ENCODE peak calls at places on chromosomes 16 and 17, in seven cellular contexts. V, B, M, N, J, X and H are unnamed samples.

GRCh38 chr16:83963277-83964119 is 4.5 kb upstream of the NECAB2 start:
- DNase-seq in V (peak; percentile 47), B (no peak), M (no peak), N (no peak), J (no peak), X (no peak), H (no peak)

GRCh38 chr17:63419949-63420867 is 25.9 kb downstream of the CYB561 start:
- DNase-seq in V (no peak), B (no peak), M (no peak), N (no peak), J (no peak), X (no peak), H (no peak)

GRCh38 chr17:79740413-79740812 is 9.7 kb downstream of the ENPP7 start:
- DNase-seq in V (no peak), B (no peak), M (no peak), N (no peak), J (peak; percentile 19), X (no peak), H (no peak)

GRCh38 chr17:48023408-48024148 is 14.0 kb downstream of the COPZ2 start:
- DNase-seq in V (peak; percentile 98), B (peak; percentile 74), M (peak; percentile 90), N (peak; percentile 49), J (peak; percentile 65), X (peak; percentile 79), H (no peak)

GRCh38 chr16:56450275-56450889 is 750 bp downstream of the NUDT21 start:
- DNase-seq in V (no peak), B (no peak), M (no peak), N (peak; percentile 15), J (peak; percentile 9), X (peak; percentile 37), H (no peak)

GRCh38 chr16:81094771-81095251 is 1.4 kb downstream of the GCSH start:
- DNase-seq in V (no peak), B (no peak), M (peak; percentile 52), N (peak; percentile 18), J (peak; percentile 30), X (no peak), H (peak; percentile 18)

GRCh38 chr17:55433629-55434422 is 12.2 kb upstream of the MMD start:
- DNase-seq in V (no peak), B (no peak), M (no peak), N (peak; percentile 97), J (peak; percentile 87), X (peak; percentile 86), H (peak; percentile 39)

GRCh38 chr16:19599968-19600716 is 44.6 kb downstream of the VPS35L start:
- DNase-seq in V (no peak), B (no peak), M (no peak), N (no peak), J (no peak), X (no peak), H (no peak)

GRCh38 chr16:89655062-89655643 is 2.4 kb downstream of the CHMP1A start:
- DNase-seq in V (peak; percentile 59), B (no peak), M (no peak), N (no peak), J (no peak), X (no peak), H (no peak)

GRCh38 chr17:72119280-72119962 is 1.4 kb upstream of the SOX9 start:
- DNase-seq in V (no peak), B (no peak), M (no peak), N (no peak), J (no peak), X (no peak), H (no peak)

GRCh38 chr17:72118588-72119279 is 2.1 kb upstream of the SOX9 start:
- DNase-seq in V (no peak), B (peak; percentile 83), M (peak; percentile 72), N (peak; percentile 81), J (peak; percentile 84), X (peak; percentile 61), H (peak; percentile 70)

GRCh38 chr17:72116692-72117469 is 3.9 kb upstream of the SOX9 start:
- DNase-seq in V (no peak), B (peak; percentile 43), M (no peak), N (no peak), J (peak; percentile 64), X (no peak), H (no peak)

GRCh38 chr17:72117470-72117747 is 3.4 kb upstream of the SOX9 start:
- DNase-seq in V (no peak), B (no peak), M (no peak), N (no peak), J (no peak), X (no peak), H (no peak)

DNA sequence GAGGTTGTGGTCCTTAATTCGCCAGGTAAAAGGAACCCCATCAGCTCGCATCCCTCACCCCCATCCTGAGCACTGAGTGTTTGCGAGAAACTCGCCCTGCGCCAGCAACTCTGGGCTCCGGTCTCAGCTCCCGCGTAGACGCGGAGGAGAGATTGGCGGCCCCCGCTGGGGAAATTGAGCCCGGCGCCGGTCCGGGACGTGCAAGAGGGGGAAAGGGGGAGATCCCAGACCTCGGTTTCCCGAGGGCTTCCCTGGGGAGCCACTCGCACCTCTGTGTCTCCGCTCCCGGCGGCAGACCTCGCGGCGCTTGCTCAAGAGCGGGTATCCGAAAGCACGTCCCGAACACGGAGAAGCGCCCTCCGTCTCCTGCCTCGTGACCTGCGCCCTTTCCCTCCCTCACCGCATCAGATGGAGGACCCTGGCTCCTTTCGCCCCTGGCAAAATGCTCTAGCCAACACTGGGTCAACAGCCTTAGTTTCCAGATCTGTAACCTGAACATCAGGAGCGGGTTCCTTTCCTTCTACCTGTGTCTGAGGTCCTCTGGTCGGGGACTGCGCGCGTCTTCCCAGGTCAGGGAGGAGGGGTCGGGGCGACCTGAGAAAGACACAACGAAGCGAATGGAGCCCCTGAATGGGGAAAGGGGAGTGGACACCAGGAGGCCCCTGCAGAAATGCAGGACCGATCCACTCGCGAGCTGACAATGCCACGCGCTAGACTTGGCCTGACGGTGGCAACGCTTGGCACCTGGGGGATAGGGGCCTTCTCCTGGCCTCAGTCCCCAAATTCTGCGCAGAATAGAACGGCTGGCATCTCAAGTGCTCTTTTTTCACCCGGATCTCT is 2.9 kb upstream of the SOX9 start:
- DNase-seq in V (no peak), B (peak; percentile 45), M (no peak), N (no peak), J (no peak), X (no peak), H (no peak)
- TF ChIP-seq CTCF in V (no peak), B (no peak), M (no peak), N (no peak), J (no peak), X (no peak), H (no peak)

GRCh38 chr17:59863607-59864006 is 29.1 kb downstream of the TUBD1 start:
- DNase-seq in V (no peak), B (no peak), M (no peak), N (peak; percentile 45), J (no peak), X (no peak), H (no peak)

GRCh38 chr17:59856859-59857794 is 35.6 kb downstream of the TUBD1 start:
- DNase-seq in V (no peak), B (no peak), M (no peak), N (no peak), J (no peak), X (no peak), H (no peak)

GRCh38 chr17:59858167-59858790 is 34.5 kb downstream of the TUBD1 start:
- DNase-seq in V (no peak), B (no peak), M (no peak), N (no peak), J (no peak), X (no peak), H (no peak)

DNA sequence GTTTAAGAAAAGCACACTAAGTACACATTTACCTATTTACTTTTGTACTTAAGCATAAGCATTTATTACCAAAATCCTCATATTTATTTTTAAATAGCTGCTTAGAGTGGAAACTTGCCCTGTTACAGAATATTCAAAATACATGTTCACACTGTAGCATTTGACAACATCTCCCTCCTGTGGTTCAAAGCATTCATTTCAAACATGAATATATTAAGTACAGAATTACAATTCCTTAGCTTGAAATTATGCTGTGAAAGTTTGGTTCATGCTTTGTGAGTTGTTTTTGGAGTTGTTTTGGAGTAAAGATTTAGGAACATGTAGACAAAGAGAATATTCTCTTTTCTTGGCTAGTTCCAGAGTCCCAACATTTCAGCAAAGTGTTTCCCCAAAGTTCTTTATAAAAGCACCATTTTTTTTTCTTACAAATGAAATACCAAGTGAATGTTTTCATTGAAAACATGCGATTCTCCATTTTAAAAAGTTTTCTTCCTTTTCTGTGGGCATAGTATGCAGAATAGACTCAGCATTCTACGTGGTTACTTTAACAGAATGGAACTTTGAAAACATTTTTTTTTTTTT is 33.2 kb downstream of the TUBD1 start:
- DNase-seq in V (no peak), B (no peak), M (no peak), N (peak; percentile 84), J (peak; percentile 54), X (no peak), H (no peak)
- TF ChIP-seq CTCF in V (peak; percentile 95), B (peak; percentile 61), M (peak; percentile 59), N (peak; percentile 52), J (peak; percentile 59), X (peak; percentile 74), H (peak; percentile 59)

DNA sequence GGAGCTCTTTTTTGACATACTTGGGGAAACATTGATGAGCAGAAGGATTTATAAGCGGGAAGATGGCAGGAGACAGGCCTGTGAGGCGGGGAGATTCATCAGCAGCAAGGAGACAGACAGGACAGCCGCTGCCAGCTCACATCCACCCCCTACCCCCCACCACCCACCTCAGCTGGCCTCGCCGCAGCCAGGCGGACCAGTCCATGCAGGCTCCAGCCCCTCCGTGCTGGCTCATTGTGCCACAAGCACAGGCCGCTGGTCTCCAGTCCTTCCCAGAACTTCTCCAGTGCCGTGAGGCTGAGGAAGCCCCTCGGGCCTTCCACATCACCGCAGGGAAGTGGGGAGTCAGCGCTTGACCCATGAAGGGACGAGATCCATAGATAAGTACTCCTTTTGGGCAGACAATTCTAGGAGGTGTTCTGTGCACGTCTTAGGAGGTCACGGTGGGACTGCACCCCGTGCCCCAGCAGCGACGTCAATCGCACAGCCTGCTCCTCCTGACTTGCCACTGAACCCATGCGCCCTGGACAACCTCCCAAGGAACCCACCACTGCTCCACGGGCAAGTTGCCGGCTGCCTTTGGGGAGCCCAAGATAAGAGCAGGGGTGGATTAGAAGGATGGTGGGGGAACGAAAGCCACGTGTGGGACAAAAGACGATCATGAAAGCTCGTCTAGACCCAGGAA is 323.6 kb downstream of the C16orf95 start:
- DNase-seq in V (no peak), B (no peak), M (no peak), N (no peak), J (no peak), X (no peak), H (no peak)
- TF ChIP-seq CTCF in V (no peak), B (no peak), M (no peak), N (no peak), J (no peak), X (no peak), H (no peak)

GRCh38 chr17:78512976-78513375 is 64.2 kb downstream of the DNAH17 start:
- DNase-seq in V (no peak), B (no peak), M (no peak), N (no peak), J (no peak), X (no peak), H (no peak)

GRCh38 chr17:78515480-78515879 is 61.7 kb downstream of the DNAH17 start:
- DNase-seq in V (no peak), B (no peak), M (no peak), N (no peak), J (no peak), X (no peak), H (no peak)

GRCh38 chr17:78522031-78522809 is 55.0 kb downstream of the DNAH17 start:
- DNase-seq in V (peak; percentile 47), B (no peak), M (no peak), N (no peak), J (no peak), X (no peak), H (no peak)

GRCh38 chr17:78514521-78514920 is 62.7 kb downstream of the DNAH17 start:
- DNase-seq in V (no peak), B (no peak), M (no peak), N (no peak), J (no peak), X (no peak), H (no peak)

GRCh38 chr17:78517421-78517820 is 59.8 kb downstream of the DNAH17 start:
- DNase-seq in V (no peak), B (no peak), M (no peak), N (no peak), J (no peak), X (no peak), H (no peak)
- TF ChIP-seq CTCF in V (no peak), B (no peak), M (no peak), N (no peak), J (no peak), X (no peak), H (no peak)